ENCODE peak calls at places on chromosomes 5 and 9, in nine cellular contexts. R is COR-L47; W is WTC11; Y is ELR; G is NCI-H1694; F is stimulated activated CD8-positive, alpha-beta memory T cell treated with anti-CD3 and anti-CD28 coated beads, Interleukin-15, amount 100 ng/mL, for 24 hours; J is PC-9; Q is Right ventricle myocardium superior; C is GM04504. B is an unnamed sample.

GRCh38 chr5:136030252-136030651 is 1.5 kb downstream of the TGFBI start:
- DNase-seq in R (no peak), W (no peak), Y (no peak), G (no peak), F (no peak), J (no peak), Q (no peak), C (no peak), B (no peak)

GRCh38 chr5:148968311-148968710 is 94.6 kb downstream of the SH3TC2 start:
- DNase-seq in R (no peak), W (no peak), Y (no peak), G (no peak), F (no peak), J (peak), Q (no peak), C (no peak), B (no peak)

GRCh38 chr9:36398745-36399144 is 1.3 kb downstream of the RNF38 start:
- DNase-seq in R (peak), W (no peak), Y (peak), G (no peak), F (no peak), J (no peak), Q (no peak), C (peak), B (no peak)

GRCh38 chr5:96297290-96297689 is 135.8 kb downstream of the PCSK1 start:
- DNase-seq in R (no peak), W (no peak), Y (peak), G (no peak), F (no peak), J (no peak), Q (no peak), C (peak), B (no peak)

GRCh38 chr5:168317096-168317520 is 25.7 kb downstream of the WWC1 start:
- DNase-seq in R (no peak), W (no peak), Y (no peak), G (no peak), F (no peak), J (no peak), Q (no peak), C (no peak), B (no peak)

GRCh38 chr5:124824637-124825158 is 78.3 kb upstream of the ZNF608 start:
- DNase-seq in R (no peak), W (no peak), Y (peak), G (no peak), F (no peak), J (peak), Q (no peak), C (no peak), B (peak)

GRCh38 chr5:38379360-38379827 is 121.0 kb downstream of the EGFLAM start:
- DNase-seq in R (no peak), W (peak), Y (no peak), G (no peak), F (no peak), J (no peak), Q (no peak), C (no peak), B (no peak)

GRCh38 chr5:150582281-150582791 is 58.1 kb upstream of the SYNPO start:
- DNase-seq in R (no peak), W (no peak), Y (no peak), G (no peak), F (no peak), J (no peak), Q (peak), C (no peak), B (no peak)

GRCh38 chr5:8226148-8226547 is 357.2 kb downstream of the MTRR start:
- DNase-seq in R (no peak), W (no peak), Y (no peak), G (no peak), F (no peak), J (no peak), Q (no peak), C (no peak), B (no peak)

GRCh38 chr5:54743997-54744788 is 226.6 kb downstream of the SNX18 start:
- DNase-seq in R (no peak), W (no peak), Y (peak), G (no peak), F (no peak), J (peak), Q (no peak), C (peak), B (peak)

GRCh38 chr5:15241216-15241821 is 258.7 kb upstream of the FBXL7 start:
- DNase-seq in R (no peak), W (no peak), Y (peak), G (no peak), F (no peak), J (no peak), Q (no peak), C (no peak), B (no peak)

GRCh38 chr5:78758169-78758839 is 109.7 kb upstream of the LHFPL2 start:
- DNase-seq in R (no peak), W (no peak), Y (peak), G (no peak), F (no peak), J (peak), Q (no peak), C (no peak), B (no peak)

GRCh38 chr5:108735790-108736189 is 11.9 kb upstream of the FER start:
- DNase-seq in R (no peak), W (no peak), Y (no peak), G (no peak), F (no peak), J (no peak), Q (no peak), C (no peak), B (no peak)

GRCh38 chr9:81529556-81530193 is 159.7 kb downstream of the TLE1 start:
- DNase-seq in R (no peak), W (no peak), Y (peak), G (no peak), F (no peak), J (peak), Q (no peak), C (peak), B (no peak)

GRCh38 chr9:96331236-96331947 is 29.4 kb upstream of the HSD17B3 start:
- DNase-seq in R (no peak), W (no peak), Y (peak), G (no peak), F (no peak), J (peak), Q (no peak), C (no peak), B (no peak)

GRCh38 chr5:43010956-43011355 is 29.2 kb downstream of the ANXA2R start:
- DNase-seq in R (peak), W (no peak), Y (peak), G (no peak), F (no peak), J (no peak), Q (no peak), C (no peak), B (no peak)

GRCh38 chr9:125409637-125410521 is 148.3 kb downstream of the GAPVD1 start:
- DNase-seq in R (peak), W (peak), Y (peak), G (peak), F (no peak), J (peak), Q (peak), C (no peak), B (no peak)

GRCh38 chr9:73023025-73023541 is 70.2 kb upstream of the ALDH1A1 start:
- DNase-seq in R (peak), W (peak), Y (peak), G (no peak), F (no peak), J (peak), Q (peak), C (peak), B (peak)

GRCh38 chr9:73118297-73118696 is 33.4 kb upstream of the ANXA1 start:
- DNase-seq in R (no peak), W (no peak), Y (peak), G (no peak), F (no peak), J (no peak), Q (no peak), C (no peak), B (no peak)

GRCh38 chr5:120817044-120817985 is 353.2 kb downstream of the PRR16 start:
- DNase-seq in R (peak), W (peak), Y (peak), G (no peak), F (no peak), J (no peak), Q (no peak), C (no peak), B (no peak)

GRCh38 chr9:121222524-121223171 is 21.0 kb upstream of the RAB14 start:
- DNase-seq in R (peak), W (no peak), Y (peak), G (peak), F (no peak), J (no peak), Q (no peak), C (no peak), B (no peak)

GRCh38 chr5:4700082-4700481 is 440.0 kb upstream of the ADAMTS16 start:
- DNase-seq in R (peak), W (peak), Y (peak), G (peak), F (no peak), J (peak), Q (peak), C (no peak), B (peak)

GRCh38 chr5:45491368-45491767 is 204.8 kb downstream of the HCN1 start:
- DNase-seq in R (no peak), W (no peak), Y (no peak), G (no peak), F (no peak), J (no peak), Q (no peak), C (no peak), B (no peak)

GRCh38 chr5:111548992-111549649 is 36.8 kb upstream of the STARD4 start:
- DNase-seq in R (peak), W (no peak), Y (peak), G (no peak), F (no peak), J (no peak), Q (no peak), C (no peak), B (no peak)

GRCh38 chr5:79590395-79590999 is 21.7 kb upstream of the TENT2 start:
- DNase-seq in R (no peak), W (no peak), Y (no peak), G (no peak), F (no peak), J (no peak), Q (no peak), C (no peak), B (no peak)

GRCh38 chr9:120928015-120928719 is 1.6 kb upstream of the TRAF1 start:
- DNase-seq in R (no peak), W (peak), Y (no peak), G (no peak), F (no peak), J (no peak), Q (peak), C (no peak), B (no peak)

GRCh38 chr9:89311346-89312153 is 555 bp downstream of the CKS2 start:
- DNase-seq in R (no peak), W (no peak), Y (peak), G (no peak), F (no peak), J (no peak), Q (peak), C (no peak), B (no peak)

GRCh38 chr5:73061593-73061992 is 58.8 kb upstream of the TMEM171 start:
- DNase-seq in R (no peak), W (no peak), Y (no peak), G (no peak), F (no peak), J (no peak), Q (no peak), C (no peak), B (no peak)

GRCh38 chr5:122170630-122171029 is 41.3 kb downstream of the ZNF474 start:
- DNase-seq in R (no peak), W (peak), Y (peak), G (no peak), F (no peak), J (no peak), Q (no peak), C (no peak), B (no peak)

GRCh38 chr5:124124711-124125229 is 612.8 kb downstream of the CSNK1G3 start:
- DNase-seq in R (no peak), W (no peak), Y (no peak), G (peak), F (no peak), J (no peak), Q (no peak), C (no peak), B (no peak)

GRCh38 chr5:144189800-144190429 is 19.2 kb downstream of the KCTD16 start:
- DNase-seq in R (no peak), W (no peak), Y (peak), G (no peak), F (peak), J (no peak), Q (no peak), C (no peak), B (peak)

GRCh38 chr5:23026252-23027170 is 173.4 kb upstream of the CDH12 start:
- DNase-seq in R (no peak), W (no peak), Y (no peak), G (peak), F (no peak), J (no peak), Q (no peak), C (no peak), B (no peak)

GRCh38 chr9:92763721-92764380 is 782 bp downstream of the BICD2 start:
- DNase-seq in R (no peak), W (peak), Y (peak), G (no peak), F (no peak), J (no peak), Q (peak), C (no peak), B (no peak)